ENCODE peak calls at places on chromosomes 16 and 17, in nine cellular contexts. Y is right lobe of liver, Q is fibroblast of lung, V is cardiac muscle cell, O is tibial artery, C is thoracic aorta, N is left ventricle myocardium inferior, P is progenitor cell of endocrine pancreas, T is choroid plexus epithelial cell. D is an unnamed sample.
A peak's percentile ranks its signal among the peaks of the same experiment; 100 is the strongest.

GRCh38 chr16:83138512-83138911 is 511.7 kb downstream of the CDH13 start:
- DNase-seq in Y (no peak), Q (no peak), V (no peak), O (no peak), C (no peak), N (no peak), P (no peak), T (no peak), D (no peak)

GRCh38 chr17:50270430-50271172 is 3.7 kb upstream of the TMEM92 start:
- DNase-seq in Y (no peak), Q (peak; percentile 81), V (peak; percentile 88), O (peak; percentile 76), C (no peak), N (no peak), P (no peak), T (peak; percentile 90), D (no peak)

GRCh38 chr17:79866791-79867190 is 27.6 kb upstream of the CBX4 start:
- DNase-seq in Y (no peak), Q (no peak), V (no peak), O (no peak), C (no peak), N (no peak), P (no peak), T (peak; percentile 19), D (no peak)

GRCh38 chr16:12082207-12082606 is 105.7 kb downstream of the SNX29 start:
- DNase-seq in Y (no peak), Q (no peak), V (no peak), O (no peak), C (no peak), N (no peak), P (no peak), T (no peak), D (no peak)

GRCh38 chr16:79509221-79509631 is 91.3 kb downstream of the MAF start:
- DNase-seq in Y (peak; percentile 52), Q (no peak), V (no peak), O (peak; percentile 81), C (peak; percentile 10), N (peak; percentile 30), P (no peak), T (no peak), D (no peak)

GRCh38 chr17:28960256-28961106 is 9.2 kb upstream of the PHF12 start:
- DNase-seq in Y (no peak), Q (no peak), V (no peak), O (peak; percentile 48), C (no peak), N (no peak), P (no peak), T (no peak), D (no peak)

GRCh38 chr17:30292490-30292858 is 730 bp upstream of the BLMH start:
- DNase-seq in Y (no peak), Q (no peak), V (no peak), O (no peak), C (no peak), N (no peak), P (no peak), T (no peak), D (no peak)

GRCh38 chr17:40417258-40417608 is 463 bp downstream of the TOP2A start:
- DNase-seq in Y (no peak), Q (peak; percentile 12), V (no peak), O (no peak), C (no peak), N (no peak), P (no peak), T (peak; percentile 21), D (no peak)

GRCh38 chr16:88859381-88860091 is 2.6 kb downstream of the TRAPPC2L start:
- DNase-seq in Y (no peak), Q (no peak), V (no peak), O (no peak), C (no peak), N (no peak), P (no peak), T (no peak), D (no peak)

GRCh38 chr16:87201777-87202176 is 115.4 kb downstream of the C16orf95 start:
- DNase-seq in Y (no peak), Q (no peak), V (no peak), O (peak; percentile 63), C (no peak), N (no peak), P (no peak), T (no peak), D (no peak)

GRCh38 chr16:11563493-11564040 is 23.2 kb downstream of the LITAF start:
- DNase-seq in Y (no peak), Q (no peak), V (no peak), O (no peak), C (no peak), N (no peak), P (no peak), T (no peak), D (no peak)

GRCh38 chr16:57579361-57579665 is 36.9 kb downstream of the ADGRG5 start:
- DNase-seq in Y (no peak), Q (no peak), V (no peak), O (peak; percentile 37), C (no peak), N (no peak), P (no peak), T (no peak), D (no peak)

GRCh38 chr17:52128721-52129120 is 29.8 kb downstream of the CA10 start:
- DNase-seq in Y (no peak), Q (no peak), V (no peak), O (no peak), C (no peak), N (no peak), P (no peak), T (no peak), D (no peak)

GRCh38 chr16:19810817-19811731 is 73.6 kb downstream of the GPRC5B start:
- DNase-seq in Y (no peak), Q (peak; percentile 88), V (peak; percentile 84), O (no peak), C (no peak), N (no peak), P (no peak), T (peak; percentile 88), D (no peak)

GRCh38 chr17:43940630-43941029 is 1.6 kb downstream of the PPY start:
- DNase-seq in Y (no peak), Q (no peak), V (peak; percentile 46), O (no peak), C (no peak), N (no peak), P (peak; percentile 43), T (peak; percentile 52), D (no peak)

GRCh38 chr17:77214743-77215142 is 74.0 kb downstream of the SEC14L1 start:
- DNase-seq in Y (no peak), Q (peak; percentile 23), V (peak; percentile 44), O (no peak), C (no peak), N (no peak), P (no peak), T (peak; percentile 42), D (no peak)

GRCh38 chr16:3722508-3722907 is 5.2 kb upstream of the TRAP1 start:
- DNase-seq in Y (no peak), Q (no peak), V (no peak), O (no peak), C (no peak), N (no peak), P (no peak), T (no peak), D (no peak)

GRCh38 chr16:720507-720989 is 398 bp upstream of the ANTKMT start:
- DNase-seq in Y (no peak), Q (peak; percentile 73), V (peak; percentile 82), O (no peak), C (no peak), N (peak; percentile 46), P (no peak), T (peak; percentile 76), D (no peak)
- TF ChIP-seq CTCF in Y (no peak), Q (no peak), V (peak; percentile 24), O (no peak), C (no peak), N (no peak), P (no peak), T (peak; percentile 35), D (no peak)

GRCh38 chr16:67399218-67399733 is 6.0 kb upstream of the TPPP3 start:
- DNase-seq in Y (no peak), Q (peak; percentile 32), V (peak; percentile 33), O (no peak), C (no peak), N (no peak), P (peak; percentile 79), T (no peak), D (peak; percentile 29)
- TF ChIP-seq CTCF in Y (peak; percentile 58), Q (peak; percentile 66), V (peak; percentile 81), O (peak; percentile 38), C (peak; percentile 54), N (peak; percentile 84), P (peak; percentile 83), T (peak; percentile 71), D (peak; percentile 57)

GRCh38 chr17:45063198-45063597 is 2.1 kb downstream of the NMT1 start:
- DNase-seq in Y (no peak), Q (no peak), V (no peak), O (no peak), C (no peak), N (no peak), P (no peak), T (no peak), D (no peak)

GRCh38 chr17:45060382-45060823 is 714 bp upstream of the NMT1 start:
- DNase-seq in Y (no peak), Q (no peak), V (no peak), O (no peak), C (no peak), N (no peak), P (no peak), T (no peak), D (no peak)

GRCh38 chr17:45061606-45062205 is 589 bp downstream of the NMT1 start:
- DNase-seq in Y (no peak), Q (no peak), V (no peak), O (peak; percentile 4), C (no peak), N (no peak), P (no peak), T (no peak), D (no peak)

DNA sequence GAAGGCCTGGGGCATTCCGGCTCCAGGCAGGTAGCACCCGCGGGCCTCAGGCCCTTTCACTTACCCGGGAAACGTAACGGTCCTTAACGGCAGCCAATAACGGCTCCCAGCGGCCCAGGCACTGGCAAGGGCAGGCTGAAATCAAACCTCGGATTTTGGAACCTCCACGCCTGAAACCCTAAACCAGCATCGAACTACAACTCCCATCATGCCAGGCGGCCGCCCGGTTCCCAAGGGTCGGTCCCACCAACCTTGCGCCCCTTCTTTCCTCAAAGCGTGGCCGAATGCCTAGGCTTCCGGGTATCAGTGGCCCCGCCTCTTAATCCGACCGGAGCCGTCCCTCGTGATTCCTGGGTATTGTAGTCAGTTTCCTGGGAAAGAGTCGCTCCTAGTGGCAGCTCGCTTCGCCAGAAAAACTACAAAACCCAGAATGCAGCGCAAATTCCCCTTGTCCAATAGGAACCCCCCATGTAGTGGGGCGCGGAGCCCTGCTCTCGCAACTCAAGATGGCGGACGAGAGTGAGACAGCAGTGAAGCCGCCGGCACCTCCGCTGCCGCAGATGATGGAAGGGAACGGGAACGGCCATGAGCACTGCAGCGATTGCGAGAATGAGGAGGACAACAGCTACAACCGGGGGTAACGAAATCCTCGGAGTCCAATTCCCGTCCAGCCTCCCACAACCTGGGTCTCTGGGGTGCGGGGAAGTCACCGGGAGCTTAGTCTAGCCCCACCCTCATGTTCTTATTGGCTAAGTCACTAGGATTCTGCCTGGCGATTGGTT is at the start of gene NMT1:
- DNase-seq in Y (peak; percentile 98), Q (peak; percentile 99), V (peak; percentile 100), O (peak; percentile 100), C (peak; percentile 97), N (peak; percentile 97), P (peak; percentile 93), T (peak; percentile 100), D (peak; percentile 92)
- TF ChIP-seq CTCF in Y (no peak), Q (no peak), V (no peak), O (peak; percentile 15), C (no peak), N (peak; percentile 24), P (no peak), T (no peak), D (no peak)

GRCh38 chr16:75108792-75109731 is 7.5 kb downstream of the LDHD start:
- DNase-seq in Y (peak; percentile 96), Q (peak; percentile 94), V (peak; percentile 90), O (peak; percentile 98), C (peak; percentile 85), N (peak; percentile 82), P (no peak), T (peak; percentile 90), D (peak; percentile 69)
- TF ChIP-seq CTCF in Y (no peak), Q (no peak), V (no peak), O (no peak), C (no peak), N (no peak), P (no peak), T (no peak), D (no peak)